ENCODE peak calls at places on chromosomes 16 and 17, in six cellular contexts. X is CD4-positive, CD25-positive, alpha-beta regulatory T cell; K is GM04504; L is progenitor cell of endocrine pancreas; P is AG04449; F is NCI-H510A treated with DMSO at 0.1 percent for 48 hours. D is an unnamed sample.
A peak's percentile ranks its signal among the peaks of the same experiment; 100 is the strongest.

GRCh38 chr17:15408803-15409202 is 58.6 kb downstream of the CDRT4 start:
- DNase-seq in X (no peak), P (no peak), L (no peak), F (no peak), K (no peak), D (no peak)

GRCh38 chr17:32490101-32490482 is 3.3 kb downstream of the CDK5R1 start:
- DNase-seq in L (no peak), F (peak; percentile 25), K (no peak), P (no peak), X (no peak), D (no peak)

GRCh38 chr17:45218895-45219661 is 2.6 kb upstream of the FMNL1 start:
- DNase-seq in P (peak; percentile 37), L (peak; percentile 86), K (peak; percentile 75), X (peak; percentile 82), F (peak; percentile 87), D (peak; percentile 89)

GRCh38 chr16:22673463-22673862 is 140.5 kb upstream of the HS3ST2 start:
- DNase-seq in L (no peak), P (no peak), X (no peak), K (no peak), F (no peak), D (no peak)

GRCh38 chr17:2084766-2085647 is 30.1 kb downstream of the HIC1 start:
- DNase-seq in K (peak; percentile 84), F (no peak), X (no peak), P (no peak), L (no peak), D (peak; percentile 95)

GRCh38 chr17:49292901-49293300 is 62.3 kb upstream of the PHOSPHO1 start:
- DNase-seq in P (no peak), F (no peak), L (no peak), K (no peak), X (no peak), D (no peak)

GRCh38 chr16:30923554-30924085 is at the start of gene FBXL19:
- DNase-seq in F (no peak), P (no peak), X (no peak), L (peak; percentile 50), K (no peak), D (no peak)

GRCh38 chr17:67359960-67360817 is 6.2 kb downstream of the PSMD12 start:
- DNase-seq in P (no peak), L (no peak), F (peak; percentile 26), X (peak; percentile 62), K (no peak), D (peak; percentile 54)

GRCh38 chr16:67150833-67151396 is at the start of gene B3GNT9:
- DNase-seq in P (no peak), K (peak; percentile 56), F (peak; percentile 30), L (no peak), X (no peak), D (peak; percentile 68)

GRCh38 chr17:1160591-1161041 is 19.2 kb downstream of the ABR start:
- DNase-seq in L (no peak), F (no peak), K (no peak), P (no peak), X (no peak), D (no peak)

GRCh38 chr16:56120447-56121155 is 70.7 kb upstream of the GNAO1 start:
- DNase-seq in X (no peak), K (no peak), P (no peak), L (no peak), F (peak; percentile 54), D (no peak)

GRCh38 chr17:80195671-80196529 is 24.2 kb downstream of the SGSH start:
- DNase-seq in K (no peak), L (no peak), P (no peak), X (peak; percentile 56), F (no peak), D (no peak)

GRCh38 chr16:26987631-26988030 is 79.1 kb upstream of the C16orf82 start:
- DNase-seq in F (no peak), K (peak; percentile 27), X (no peak), L (no peak), P (no peak), D (peak; percentile 92)

GRCh38 chr17:68437979-68438877 is 19.1 kb downstream of the WIPI1 start:
- DNase-seq in F (peak; percentile 55), L (no peak), P (no peak), X (peak; percentile 45), K (no peak), D (no peak)

GRCh38 chr17:39838057-39838456 is 26.1 kb downstream of the IKZF3 start:
- DNase-seq in X (no peak), F (no peak), L (no peak), P (no peak), K (no peak), D (no peak)

GRCh38 chr16:29148867-29149272 is 164.0 kb downstream of the LAT start:
- DNase-seq in X (peak; percentile 92), F (no peak), L (no peak), P (no peak), K (no peak), D (no peak)

GRCh38 chr17:61496174-61496956 is 44.1 kb downstream of the TBX4 start:
- DNase-seq in L (no peak), F (no peak), K (no peak), X (no peak), P (no peak), D (no peak)

GRCh38 chr16:4754865-4755264 is 12.1 kb downstream of the ZNF500 start:
- DNase-seq in P (no peak), L (no peak), F (no peak), X (no peak), K (no peak), D (no peak)

GRCh38 chr17:7313028-7313889 is 1.9 kb downstream of the GPS2 start:
- DNase-seq in L (no peak), P (no peak), K (no peak), F (no peak), X (no peak), D (peak; percentile 21)

GRCh38 chr16:8733849-8734540 is 59.6 kb downstream of the ABAT start:
- DNase-seq in X (no peak), L (no peak), P (no peak), K (no peak), F (peak; percentile 32), D (no peak)

GRCh38 chr17:39652635-39653315 is 12.4 kb upstream of the TCAP start:
- DNase-seq in L (no peak), X (no peak), K (no peak), P (no peak), F (no peak), D (no peak)

GRCh38 chr17:14303343-14304221 is 2.7 kb downstream of the HS3ST3B1 start:
- DNase-seq in K (no peak), P (no peak), L (no peak), F (no peak), X (peak; percentile 62), D (no peak)

GRCh38 chr16:88035292-88035691 is 84.1 kb downstream of the BANP start:
- DNase-seq in P (no peak), K (no peak), X (no peak), F (no peak), L (no peak), D (no peak)

GRCh38 chr16:3963203-3963602 is 82.7 kb upstream of the CREBBP start:
- DNase-seq in P (no peak), L (no peak), F (no peak), X (peak; percentile 56), K (no peak), D (no peak)

GRCh38 chr17:28570716-28571254 is 539 bp downstream of the PIGS start:
- DNase-seq in L (no peak), P (no peak), K (no peak), X (peak; percentile 51), F (peak; percentile 46), D (no peak)

GRCh38 chr17:31513731-31514427 is 122.4 kb downstream of the RAB11FIP4 start:
- DNase-seq in K (no peak), L (no peak), X (no peak), F (no peak), P (no peak), D (no peak)

GRCh38 chr16:2507679-2508064 is 6.1 kb upstream of the ATP6V0C start:
- DNase-seq in X (no peak), P (no peak), L (no peak), F (no peak), K (no peak), D (no peak)

GRCh38 chr17:17254026-17254425 is 17.1 kb upstream of the FLCN start:
- DNase-seq in X (no peak), K (no peak), P (no peak), F (no peak), L (no peak), D (peak; percentile 56)

GRCh38 chr17:45382226-45382625 is 50.4 kb downstream of the ARHGAP27 start:
- DNase-seq in F (no peak), L (no peak), P (no peak), X (no peak), K (no peak), D (no peak)

GRCh38 chr17:37527249-37527851 is 37.7 kb downstream of the DUSP14 start:
- DNase-seq in K (peak; percentile 24), P (no peak), F (peak; percentile 62), L (no peak), X (peak; percentile 50), D (peak; percentile 64)

GRCh38 chr16:25012525-25012991 is 2.6 kb downstream of the ARHGAP17 start:
- DNase-seq in L (no peak), X (no peak), P (peak; percentile 66), F (no peak), K (peak; percentile 88), D (peak; percentile 93)

GRCh38 chr17:15456972-15457722 is 10.3 kb downstream of the CDRT4 start:
- DNase-seq in F (no peak), K (peak; percentile 97), L (no peak), P (peak; percentile 52), X (no peak), D (peak; percentile 94)

GRCh38 chr17:17591408-17592265 is at the start of gene PEMT:
- DNase-seq in P (peak; percentile 94), K (peak; percentile 97), F (peak; percentile 96), L (peak; percentile 82), X (peak; percentile 92), D (peak; percentile 99)

GRCh38 chr17:49497147-49498036 is 2.3 kb downstream of the NGFR start:
- DNase-seq in F (peak; percentile 33), K (no peak), P (no peak), L (peak; percentile 44), X (peak; percentile 12), D (peak; percentile 16)

GRCh38 chr17:61809816-61810392 is 53.4 kb downstream of the BRIP1 start:
- DNase-seq in L (no peak), F (peak; percentile 73), K (peak; percentile 30), P (peak; percentile 12), X (no peak), D (peak; percentile 66)

GRCh38 chr16:3170440-3171180 is 17.4 kb upstream of the OR1F1 start:
- DNase-seq in X (no peak), K (no peak), L (no peak), F (no peak), P (no peak), D (no peak)

GRCh38 chr16:19694989-19695388 is 23.0 kb downstream of the KNOP1 start:
- DNase-seq in L (no peak), X (no peak), K (no peak), P (no peak), F (no peak), D (peak; percentile 19)

GRCh38 chr17:68491381-68491849 is 20.8 kb upstream of the PRKAR1A start:
- DNase-seq in P (no peak), K (no peak), L (no peak), F (no peak), X (no peak), D (no peak)

GRCh38 chr16:5036228-5037156 is 2.8 kb upstream of the NAGPA start:
- DNase-seq in L (no peak), F (no peak), K (no peak), X (no peak), P (no peak), D (no peak)

D was measured in fibroblast of mammary gland.